ENCODE peak calls at places on chromosome 21, in eight cellular contexts. K is progenitor cell of endocrine pancreas; L is activated T-cell treated with anti-CD3 and anti-CD28 coated beads, Interleukin-2, amount 50 U/mL, for 24 hours; W is LoVo; M is stimulated activated CD4-positive, alpha-beta T cell treated with anti-CD3 and anti-CD28 coated beads, Interleukin-4, amount 100 ng/mL, for 24 hours; S is HTR-8/SVneo; B is substantia nigra; N is activated effector memory CD4-positive, alpha-beta T cell treated with anti-CD3 and anti-CD28 coated beads, Interleukin-2, amount 50 U/mL, for 16 hours. H is an unnamed sample.

GRCh38 chr21:46295996-46296752 is 10.0 kb downstream of the YBEY start:
- DNase-seq in N (peak), S (no peak), M (peak), L (peak), W (no peak), B (peak), K (no peak), H (no peak)

GRCh38 chr21:19523731-19524130 is 1120.1 kb upstream of the TMPRSS15 start:
- DNase-seq in S (peak), W (no peak), K (no peak), L (no peak), B (no peak), N (no peak), M (no peak), H (no peak)

GRCh38 chr21:24729568-24729967 is 877.7 kb downstream of the MRPL39 start:
- DNase-seq in M (no peak), N (no peak), K (no peak), W (no peak), S (no peak), L (no peak), B (no peak), H (no peak)

GRCh38 chr21:27246741-27247140 is 279.9 kb upstream of the ADAMTS5 start:
- DNase-seq in B (no peak), N (no peak), M (no peak), S (no peak), W (no peak), L (no peak), K (no peak), H (peak)

GRCh38 chr21:46156378-46156645 is 933 bp upstream of the FTCD start:
- DNase-seq in S (no peak), L (no peak), N (peak), B (no peak), W (no peak), K (no peak), M (no peak), H (no peak)

GRCh38 chr21:39004776-39005605 is 178.3 kb downstream of the PSMG1 start:
- DNase-seq in B (peak), K (no peak), S (no peak), N (no peak), M (no peak), W (no peak), L (peak), H (no peak)

GRCh38 chr21:26732442-26733221 is 112.6 kb downstream of the ADAMTS1 start:
- DNase-seq in S (peak), M (peak), K (peak), B (peak), W (no peak), L (peak), N (no peak), H (no peak)

GRCh38 chr21:45612096-45613019 is 31.2 kb upstream of the PCBP3 start:
- DNase-seq in W (no peak), N (peak), M (no peak), S (peak), K (no peak), B (peak), L (peak), H (no peak)

GRCh38 chr21:34351786-34352241 is 12.0 kb upstream of the KCNE2 start:
- DNase-seq in K (peak), W (peak), N (peak), B (peak), S (peak), M (peak), L (no peak), H (no peak)

GRCh38 chr21:41758550-41758949 is 8.3 kb downstream of the RIPK4 start:
- DNase-seq in K (no peak), M (no peak), S (no peak), B (no peak), N (no peak), L (no peak), W (peak), H (no peak)

GRCh38 chr21:40546657-40547056 is 300.3 kb downstream of the DSCAM start:
- DNase-seq in S (no peak), B (no peak), K (no peak), W (no peak), L (no peak), N (no peak), M (no peak), H (no peak)

GRCh38 chr21:31293986-31294385 is 50.1 kb downstream of the TIAM1 start:
- DNase-seq in K (no peak), W (no peak), L (peak), S (peak), M (peak), B (no peak), N (peak), H (peak)

GRCh38 chr21:44299458-44300261 is at the start of gene PFKL:
- DNase-seq in N (peak), L (peak), K (peak), W (peak), B (peak), S (peak), M (peak), H (no peak)

GRCh38 chr21:17732306-17732705 is 86.8 kb downstream of the C21orf91 start:
- DNase-seq in M (no peak), K (no peak), L (no peak), B (no peak), W (no peak), S (peak), N (no peak), H (no peak)

GRCh38 chr21:33021667-33022066 is 4.1 kb upstream of the OLIG2 start:
- DNase-seq in N (no peak), B (no peak), M (no peak), W (no peak), K (no peak), L (no peak), S (no peak), H (no peak)